ENCODE peak calls at places on chromosomes 6 and 20, in eight cellular contexts. One of them, this sample, is unnamed.

GRCh38 chr6:157688960-157689599 is 134.0 kb upstream of the SNX9 start:
- DNase-seq in sigmoid colon: peak; percentile 42
- DNase-seq in breast epithelium: no peak
- DNase-seq in HepG2: no peak
- DNase-seq in GM23338: peak; percentile 63
- DNase-seq in HCT116: peak; percentile 27
- DNase-seq in SK-N-MC: no peak
- DNase-seq in esophagus muscularis mucosa: no peak
- DNase-seq in this sample: no peak

GRCh38 chr6:151729829-151730495 is 77.5 kb upstream of the ESR1 start:
- DNase-seq in HCT116: no peak
- DNase-seq in breast epithelium: no peak
- DNase-seq in SK-N-MC: no peak
- DNase-seq in esophagus muscularis mucosa: no peak
- DNase-seq in GM23338: peak; percentile 21
- DNase-seq in sigmoid colon: no peak
- DNase-seq in HepG2: no peak
- DNase-seq in this sample: no peak

GRCh38 chr20:48898210-48898609 is 23.3 kb upstream of the ARFGEF2 start:
- DNase-seq in HepG2: no peak
- DNase-seq in breast epithelium: no peak
- DNase-seq in HCT116: no peak
- DNase-seq in sigmoid colon: no peak
- DNase-seq in SK-N-MC: no peak
- DNase-seq in esophagus muscularis mucosa: no peak
- DNase-seq in GM23338: no peak
- DNase-seq in this sample: no peak

GRCh38 chr6:112466378-112467151 is 119.4 kb downstream of the RFPL4B start:
- DNase-seq in breast epithelium: no peak
- DNase-seq in sigmoid colon: no peak
- DNase-seq in HCT116: no peak
- DNase-seq in GM23338: no peak
- DNase-seq in SK-N-MC: no peak
- DNase-seq in esophagus muscularis mucosa: no peak
- DNase-seq in HepG2: no peak
- DNase-seq in this sample: no peak

GRCh38 chr6:32369678-32370077 is 2.0 kb downstream of the TSBP1 start:
- DNase-seq in sigmoid colon: no peak
- DNase-seq in GM23338: no peak
- DNase-seq in SK-N-MC: no peak
- DNase-seq in esophagus muscularis mucosa: no peak
- DNase-seq in HCT116: peak; percentile 66
- DNase-seq in breast epithelium: no peak
- DNase-seq in HepG2: no peak
- DNase-seq in this sample: no peak

GRCh38 chr20:61332016-61332975 is 80.2 kb downstream of the CDH4 start:
- DNase-seq in SK-N-MC: no peak
- DNase-seq in breast epithelium: no peak
- DNase-seq in esophagus muscularis mucosa: no peak
- DNase-seq in GM23338: no peak
- DNase-seq in HepG2: no peak
- DNase-seq in HCT116: no peak
- DNase-seq in sigmoid colon: peak; percentile 39
- DNase-seq in this sample: no peak

GRCh38 chr6:56088641-56089040 is 158.7 kb downstream of the COL21A1 start:
- DNase-seq in HepG2: no peak
- DNase-seq in esophagus muscularis mucosa: no peak
- DNase-seq in SK-N-MC: no peak
- DNase-seq in HCT116: no peak
- DNase-seq in sigmoid colon: no peak
- DNase-seq in GM23338: no peak
- DNase-seq in breast epithelium: no peak
- DNase-seq in this sample: no peak

GRCh38 chr6:156791261-156791850 is 14.2 kb downstream of the ARID1B start:
- DNase-seq in SK-N-MC: peak; percentile 78
- DNase-seq in sigmoid colon: no peak
- DNase-seq in GM23338: peak; percentile 75
- DNase-seq in esophagus muscularis mucosa: no peak
- DNase-seq in HCT116: no peak
- DNase-seq in HepG2: peak; percentile 29
- DNase-seq in breast epithelium: no peak
- DNase-seq in this sample: no peak

GRCh38 chr20:57464642-57465211 is 60.2 kb downstream of the CTCFL start:
- DNase-seq in esophagus muscularis mucosa: no peak
- DNase-seq in sigmoid colon: no peak
- DNase-seq in GM23338: peak; percentile 52
- DNase-seq in SK-N-MC: no peak
- DNase-seq in HCT116: peak; percentile 36
- DNase-seq in breast epithelium: no peak
- DNase-seq in HepG2: peak; percentile 81
- DNase-seq in this sample: no peak

GRCh38 chr6:88855521-88856152 is 107.8 kb downstream of the RNGTT start:
- DNase-seq in breast epithelium: no peak
- DNase-seq in GM23338: no peak
- DNase-seq in SK-N-MC: no peak
- DNase-seq in HCT116: no peak
- DNase-seq in esophagus muscularis mucosa: no peak
- DNase-seq in sigmoid colon: no peak
- DNase-seq in HepG2: no peak
- DNase-seq in this sample: no peak

GRCh38 chr6:150118208-150118607 is 24.6 kb upstream of the PPP1R14C start:
- DNase-seq in SK-N-MC: no peak
- DNase-seq in GM23338: no peak
- DNase-seq in HepG2: no peak
- DNase-seq in breast epithelium: no peak
- DNase-seq in sigmoid colon: no peak
- DNase-seq in esophagus muscularis mucosa: no peak
- DNase-seq in HCT116: no peak
- DNase-seq in this sample: no peak

GRCh38 chr6:152329640-152330202 is 307.4 kb downstream of the SYNE1 start:
- DNase-seq in breast epithelium: no peak
- DNase-seq in SK-N-MC: no peak
- DNase-seq in HCT116: no peak
- DNase-seq in HepG2: no peak
- DNase-seq in esophagus muscularis mucosa: no peak
- DNase-seq in GM23338: no peak
- DNase-seq in sigmoid colon: no peak
- DNase-seq in this sample: no peak

GRCh38 chr6:95417856-95418255 is 159.5 kb upstream of the MANEA start:
- DNase-seq in GM23338: peak; percentile 3
- DNase-seq in HepG2: no peak
- DNase-seq in sigmoid colon: no peak
- DNase-seq in breast epithelium: no peak
- DNase-seq in esophagus muscularis mucosa: no peak
- DNase-seq in SK-N-MC: no peak
- DNase-seq in HCT116: no peak
- DNase-seq in this sample: no peak

GRCh38 chr6:5302995-5303622 is 41.8 kb downstream of the FARS2 start:
- DNase-seq in HCT116: peak; percentile 42
- DNase-seq in SK-N-MC: no peak
- DNase-seq in GM23338: peak; percentile 88
- DNase-seq in breast epithelium: peak; percentile 70
- DNase-seq in esophagus muscularis mucosa: peak; percentile 55
- DNase-seq in sigmoid colon: no peak
- DNase-seq in HepG2: peak; percentile 73
- DNase-seq in this sample: peak; percentile 66

GRCh38 chr6:41159415-41160082 is 3.4 kb downstream of the TREM2 start:
- DNase-seq in esophagus muscularis mucosa: peak; percentile 68
- DNase-seq in HCT116: no peak
- DNase-seq in SK-N-MC: no peak
- DNase-seq in breast epithelium: no peak
- DNase-seq in GM23338: no peak
- DNase-seq in sigmoid colon: no peak
- DNase-seq in HepG2: no peak
- DNase-seq in this sample: no peak

GRCh38 chr6:151675746-151676459 is 131.6 kb upstream of the ESR1 start:
- DNase-seq in GM23338: peak; percentile 85
- DNase-seq in sigmoid colon: no peak
- DNase-seq in HCT116: peak; percentile 57
- DNase-seq in SK-N-MC: no peak
- DNase-seq in HepG2: peak; percentile 64
- DNase-seq in esophagus muscularis mucosa: no peak
- DNase-seq in breast epithelium: no peak
- DNase-seq in this sample: no peak

GRCh38 chr20:43565758-43566104 is 6.9 kb downstream of the SGK2 start:
- DNase-seq in SK-N-MC: no peak
- DNase-seq in GM23338: no peak
- DNase-seq in sigmoid colon: no peak
- DNase-seq in breast epithelium: no peak
- DNase-seq in esophagus muscularis mucosa: no peak
- DNase-seq in HepG2: no peak
- DNase-seq in HCT116: no peak
- DNase-seq in this sample: no peak

GRCh38 chr6:30260036-30260504 is 46.9 kb upstream of the TRIM26 start:
- DNase-seq in esophagus muscularis mucosa: no peak
- DNase-seq in sigmoid colon: no peak
- DNase-seq in breast epithelium: no peak
- DNase-seq in SK-N-MC: no peak
- DNase-seq in GM23338: peak; percentile 56
- DNase-seq in HCT116: no peak
- DNase-seq in HepG2: no peak
- DNase-seq in this sample: peak; percentile 5

DNA sequence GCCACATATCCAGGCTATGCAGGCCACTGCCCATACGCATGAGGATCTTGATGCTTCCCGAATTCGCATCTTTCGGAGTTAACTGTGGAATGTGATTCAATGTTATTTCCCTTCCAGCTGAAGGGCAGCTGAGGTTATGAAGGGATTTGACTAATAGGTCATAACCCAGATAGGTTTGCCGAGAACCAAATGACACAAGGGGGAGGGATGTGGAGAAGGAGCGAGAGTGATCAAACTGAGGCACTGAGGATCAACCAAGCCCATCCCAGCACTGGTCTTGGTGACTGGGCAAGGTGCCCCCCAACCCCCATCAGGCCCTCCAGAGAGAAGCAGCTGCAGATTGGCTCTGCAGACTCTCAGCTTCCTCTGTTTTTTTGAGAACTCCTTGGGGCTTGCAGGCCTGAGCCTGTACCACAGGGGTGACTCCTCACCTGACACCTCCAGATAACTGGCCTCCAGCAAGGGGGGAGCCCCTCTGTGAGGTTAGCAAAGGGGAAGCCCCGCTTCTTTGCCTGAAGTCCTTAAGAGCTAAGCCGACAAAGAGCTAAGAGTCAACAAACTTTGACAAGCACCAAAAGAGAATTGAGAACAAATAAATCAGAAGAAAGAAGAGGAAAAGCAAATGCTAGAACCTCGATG is 185.9 kb downstream of the PDE7B start:
- DNase-seq in SK-N-MC: no peak
- DNase-seq in GM23338: no peak
- DNase-seq in breast epithelium: no peak
- DNase-seq in HCT116: no peak
- DNase-seq in HepG2: no peak
- DNase-seq in esophagus muscularis mucosa: no peak
- DNase-seq in sigmoid colon: no peak
- DNase-seq in this sample: no peak
- TF ChIP-seq POLR2AphosphoS5 in SK-N-MC: no peak
- TF ChIP-seq POLR2AphosphoS5 in GM23338: no peak
- TF ChIP-seq POLR2AphosphoS5 in breast epithelium: no peak
- TF ChIP-seq POLR2AphosphoS5 in HCT116: no peak
- TF ChIP-seq POLR2AphosphoS5 in HepG2: no peak
- TF ChIP-seq POLR2AphosphoS5 in esophagus muscularis mucosa: peak; percentile 10
- TF ChIP-seq POLR2AphosphoS5 in sigmoid colon: no peak
- TF ChIP-seq POLR2AphosphoS5 in this sample: no peak

GRCh38 chr6:163940705-163941470 is 526.4 kb downstream of the QKI start:
- DNase-seq in SK-N-MC: no peak
- DNase-seq in breast epithelium: no peak
- DNase-seq in HepG2: no peak
- DNase-seq in esophagus muscularis mucosa: no peak
- DNase-seq in GM23338: no peak
- DNase-seq in HCT116: no peak
- DNase-seq in sigmoid colon: no peak
- DNase-seq in this sample: no peak

GRCh38 chr6:163942790-163943189 is 528.3 kb downstream of the QKI start:
- DNase-seq in HepG2: no peak
- DNase-seq in breast epithelium: no peak
- DNase-seq in sigmoid colon: no peak
- DNase-seq in GM23338: no peak
- DNase-seq in SK-N-MC: no peak
- DNase-seq in esophagus muscularis mucosa: no peak
- DNase-seq in HCT116: no peak
- DNase-seq in this sample: no peak

GRCh38 chr6:163935158-163935762 is 520.7 kb downstream of the QKI start:
- DNase-seq in sigmoid colon: no peak
- DNase-seq in GM23338: no peak
- DNase-seq in breast epithelium: no peak
- DNase-seq in SK-N-MC: no peak
- DNase-seq in esophagus muscularis mucosa: no peak
- DNase-seq in HepG2: no peak
- DNase-seq in HCT116: no peak
- DNase-seq in this sample: no peak

GRCh38 chr6:163941471-163941980 is 527.0 kb downstream of the QKI start:
- DNase-seq in breast epithelium: no peak
- DNase-seq in GM23338: no peak
- DNase-seq in HepG2: no peak
- DNase-seq in esophagus muscularis mucosa: no peak
- DNase-seq in sigmoid colon: no peak
- DNase-seq in SK-N-MC: no peak
- DNase-seq in HCT116: no peak
- DNase-seq in this sample: no peak

GRCh38 chr6:163937071-163937470 is 522.6 kb downstream of the QKI start:
- DNase-seq in HepG2: no peak
- DNase-seq in sigmoid colon: no peak
- DNase-seq in breast epithelium: no peak
- DNase-seq in SK-N-MC: no peak
- DNase-seq in esophagus muscularis mucosa: no peak
- DNase-seq in HCT116: no peak
- DNase-seq in GM23338: no peak
- DNase-seq in this sample: no peak
- TF ChIP-seq POLR2AphosphoS5 in HepG2: no peak
- TF ChIP-seq POLR2AphosphoS5 in sigmoid colon: no peak
- TF ChIP-seq POLR2AphosphoS5 in breast epithelium: no peak
- TF ChIP-seq POLR2AphosphoS5 in SK-N-MC: no peak
- TF ChIP-seq POLR2AphosphoS5 in esophagus muscularis mucosa: no peak
- TF ChIP-seq POLR2AphosphoS5 in HCT116: no peak
- TF ChIP-seq POLR2AphosphoS5 in GM23338: no peak
- TF ChIP-seq POLR2AphosphoS5 in this sample: no peak

GRCh38 chr6:10383312-10384063 is 31.4 kb downstream of the TFAP2A start:
- DNase-seq in breast epithelium: peak; percentile 48
- DNase-seq in HepG2: no peak
- DNase-seq in esophagus muscularis mucosa: no peak
- DNase-seq in HCT116: peak; percentile 13
- DNase-seq in GM23338: peak; percentile 50
- DNase-seq in SK-N-MC: no peak
- DNase-seq in sigmoid colon: no peak
- DNase-seq in this sample: peak; percentile 41
- TF ChIP-seq POLR2AphosphoS5 in breast epithelium: peak; percentile 59
- TF ChIP-seq POLR2AphosphoS5 in HepG2: no peak
- TF ChIP-seq POLR2AphosphoS5 in esophagus muscularis mucosa: no peak
- TF ChIP-seq POLR2AphosphoS5 in HCT116: peak; percentile 64
- TF ChIP-seq POLR2AphosphoS5 in GM23338: no peak
- TF ChIP-seq POLR2AphosphoS5 in SK-N-MC: no peak
- TF ChIP-seq POLR2AphosphoS5 in sigmoid colon: no peak
- TF ChIP-seq POLR2AphosphoS5 in this sample: no peak

DNA sequence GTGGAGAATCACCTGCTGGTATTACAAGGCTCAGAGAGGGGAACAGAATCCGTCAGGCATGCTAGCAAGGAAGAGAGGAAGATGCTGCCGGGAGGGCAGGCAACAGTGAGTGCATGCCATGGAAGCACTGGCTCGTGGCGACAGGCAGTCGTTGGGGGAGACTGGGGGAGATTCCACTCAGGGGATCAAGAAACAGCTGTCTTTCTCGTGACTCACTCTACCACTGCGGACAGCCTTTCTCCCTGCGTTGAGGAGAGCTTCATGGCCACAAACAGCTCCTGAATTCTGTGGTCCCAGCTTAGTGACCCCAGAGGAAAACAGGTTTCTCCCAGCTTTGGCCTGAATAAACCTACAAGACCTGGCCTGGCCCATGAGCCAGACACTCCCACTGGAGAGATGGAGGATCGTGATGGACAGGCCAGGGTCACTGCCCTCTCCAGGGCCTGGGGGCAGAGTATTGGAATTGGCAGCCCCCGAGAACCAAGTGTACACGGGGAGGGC is 37.4 kb downstream of the HM13 start:
- DNase-seq in HCT116: no peak
- DNase-seq in breast epithelium: no peak
- DNase-seq in GM23338: no peak
- DNase-seq in sigmoid colon: no peak
- DNase-seq in esophagus muscularis mucosa: no peak
- DNase-seq in SK-N-MC: no peak
- DNase-seq in HepG2: no peak
- DNase-seq in this sample: no peak
- TF ChIP-seq POLR2AphosphoS5 in HCT116: no peak
- TF ChIP-seq POLR2AphosphoS5 in breast epithelium: no peak
- TF ChIP-seq POLR2AphosphoS5 in GM23338: no peak
- TF ChIP-seq POLR2AphosphoS5 in sigmoid colon: no peak
- TF ChIP-seq POLR2AphosphoS5 in esophagus muscularis mucosa: no peak
- TF ChIP-seq POLR2AphosphoS5 in SK-N-MC: no peak
- TF ChIP-seq POLR2AphosphoS5 in HepG2: no peak
- TF ChIP-seq POLR2AphosphoS5 in this sample: no peak

This sample was measured in prostate gland.